ENCODE peak calls at places on chromosomes 2 and 18, in ten cellular contexts. E is cardiac muscle cell, S is astrocyte, F is A549, R is uterus, U is DND-41, C is mesothelial cell of epicardium, G is fibroblast of pulmonary artery, W is psoas muscle, X is AG09319. V is an unnamed sample.

GRCh38 chr18:75210274-75211001 is at the start of gene TSHZ1:
- DNase-seq in F (peak; percentile 51), S (peak; percentile 83), C (no peak), E (peak; percentile 85), R (peak; percentile 46), G (peak; percentile 88), U (peak; percentile 79), W (no peak), X (no peak), V (no peak)

GRCh38 chr18:45626330-45627203 is 11.3 kb downstream of the SLC14A2 start:
- DNase-seq in G (peak; percentile 27), X (no peak), W (no peak), U (no peak), F (no peak), C (no peak), R (no peak), S (peak; percentile 61), E (peak; percentile 27), V (no peak)

GRCh38 chr18:58527116-58528010 is 101.5 kb downstream of the ALPK2 start:
- DNase-seq in R (no peak), U (no peak), X (no peak), G (peak; percentile 13), E (peak; percentile 7), C (no peak), W (no peak), F (peak; percentile 59), S (peak; percentile 32), V (no peak)

GRCh38 chr2:238082858-238083257 is 17.3 kb upstream of the ESPNL start:
- DNase-seq in U (no peak), W (peak; percentile 30), F (no peak), S (no peak), E (no peak), G (no peak), X (no peak), C (no peak), R (no peak), V (no peak)

GRCh38 chr2:73494031-73494430 is 108.4 kb downstream of the ALMS1 start:
- DNase-seq in R (no peak), C (no peak), G (peak; percentile 12), U (no peak), E (no peak), W (no peak), S (peak; percentile 72), X (no peak), F (peak; percentile 30), V (no peak)

GRCh38 chr2:107542314-107542740 is 284.4 kb upstream of the RGPD4 start:
- DNase-seq in E (peak; percentile 16), F (no peak), U (no peak), R (no peak), C (no peak), X (no peak), S (no peak), W (no peak), G (no peak), V (no peak)

GRCh38 chr2:118589726-118590125 is 257.7 kb downstream of the EN1 start:
- DNase-seq in F (no peak), S (no peak), R (no peak), E (no peak), C (no peak), G (no peak), U (no peak), X (no peak), W (no peak), V (no peak)

GRCh38 chr2:46032161-46032813 is 264.9 kb upstream of the EPAS1 start:
- DNase-seq in R (no peak), E (no peak), X (no peak), G (no peak), F (no peak), S (no peak), W (no peak), C (no peak), U (no peak), V (no peak)

GRCh38 chr2:238097988-238098853 is 1.9 kb upstream of the ESPNL start:
- DNase-seq in R (no peak), F (peak; percentile 71), X (peak; percentile 15), E (peak; percentile 72), C (no peak), U (peak; percentile 19), G (peak; percentile 19), W (peak; percentile 66), S (peak; percentile 7), V (no peak)

GRCh38 chr18:77376043-77376732 is 126.5 kb downstream of the GALR1 start:
- DNase-seq in S (no peak), E (no peak), W (no peak), C (no peak), R (no peak), U (no peak), X (no peak), G (no peak), F (no peak), V (no peak)

GRCh38 chr2:174327559-174327897 is 7.2 kb upstream of the SP9 start:
- DNase-seq in E (no peak), R (no peak), U (no peak), C (no peak), F (no peak), S (no peak), G (no peak), X (no peak), W (no peak), V (no peak)

GRCh38 chr2:138421971-138422335 is 79.6 kb upstream of the SPOPL start:
- DNase-seq in F (no peak), S (peak; percentile 87), C (no peak), X (peak; percentile 32), U (no peak), E (peak; percentile 66), W (no peak), G (peak; percentile 70), R (no peak), V (no peak)

GRCh38 chr2:25309402-25309801 is 32.3 kb downstream of the DNMT3A start:
- DNase-seq in X (no peak), G (peak; percentile 65), F (peak; percentile 73), W (peak; percentile 79), C (no peak), S (no peak), R (no peak), U (peak; percentile 71), E (peak; percentile 68), V (no peak)

DNA sequence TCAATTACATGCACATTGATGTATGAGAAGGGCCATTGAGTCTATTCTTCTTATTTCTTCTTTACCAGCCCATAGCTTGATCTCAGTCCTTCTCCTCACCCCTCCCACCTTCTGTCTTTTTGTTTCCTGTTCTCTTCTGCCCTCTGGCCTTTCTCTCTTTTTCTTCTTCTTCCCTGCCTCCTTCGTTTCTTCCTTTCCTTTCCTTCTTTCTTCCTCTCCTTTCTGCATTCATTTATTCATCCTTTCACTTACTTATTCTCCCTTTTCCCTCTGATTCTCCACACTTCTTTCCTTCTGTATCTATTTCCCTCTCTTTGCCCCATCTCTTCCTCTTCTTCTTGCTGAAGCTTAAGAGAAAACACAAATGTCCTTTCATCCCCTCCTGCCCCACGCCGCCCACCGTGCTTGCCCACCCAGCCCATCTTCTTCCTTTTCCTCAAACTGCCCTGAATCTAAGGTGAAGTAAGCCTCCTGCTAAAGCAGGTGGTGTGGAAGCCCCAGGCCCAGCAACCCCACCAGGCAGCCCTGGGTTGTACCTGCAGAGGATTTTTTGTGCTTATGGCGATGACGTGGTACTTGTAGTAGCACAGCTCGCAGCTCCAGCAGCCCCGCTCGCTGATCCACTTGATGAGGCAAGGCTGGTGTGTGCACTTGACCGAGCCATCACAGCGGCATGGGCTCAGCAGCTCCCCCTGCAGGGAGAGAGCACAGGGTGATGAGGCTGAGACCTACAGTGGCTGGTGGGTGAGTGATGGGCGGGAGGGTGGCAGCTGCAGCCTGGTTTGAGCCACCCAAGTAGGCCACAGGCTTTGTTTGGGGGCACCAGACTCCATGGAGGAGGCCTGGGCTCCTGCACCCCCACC is 89.0 kb downstream of the MARCHF4 start:
- DNase-seq in G (no peak), F (peak; percentile 12), R (no peak), E (no peak), X (no peak), U (peak; percentile 42), W (no peak), C (no peak), S (no peak), V (no peak)
- TF ChIP-seq CTCF in G (peak; percentile 32), F (peak; percentile 10), R (no peak), E (peak; percentile 41), X (peak; percentile 23), U (peak; percentile 62), W (no peak), C (no peak), S (peak; percentile 8), V (no peak)

DNA sequence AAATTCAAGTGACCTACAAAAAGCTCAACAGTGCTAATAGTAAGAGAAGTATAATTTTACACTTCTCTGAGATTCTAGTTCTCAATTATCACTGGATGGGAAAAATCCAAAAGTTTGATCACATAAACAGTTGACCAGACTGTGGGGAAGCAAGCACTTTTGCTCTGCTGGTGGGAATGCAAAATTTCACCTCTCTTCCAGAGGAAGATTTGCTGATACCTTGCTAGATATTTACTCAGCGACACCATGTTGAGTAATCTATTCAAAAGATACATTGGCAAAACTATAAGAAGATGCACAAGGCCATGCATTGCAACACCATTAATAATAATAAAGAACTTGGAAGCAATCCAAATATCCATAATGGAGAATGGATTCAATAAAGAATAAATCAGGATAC is 204.4 kb downstream of the MREG start:
- DNase-seq in R (no peak), X (no peak), E (peak; percentile 46), S (no peak), U (no peak), W (no peak), G (peak; percentile 53), C (no peak), F (no peak), V (no peak)
- TF ChIP-seq CTCF in R (no peak), X (peak; percentile 11), E (peak; percentile 45), S (peak; percentile 51), U (no peak), W (no peak), G (peak; percentile 55), C (no peak), F (no peak), V (no peak)

GRCh38 chr2:182784058-182784706 is 68.1 kb downstream of the DNAJC10 start:
- DNase-seq in R (no peak), X (no peak), C (no peak), F (no peak), W (no peak), S (no peak), U (no peak), E (no peak), G (no peak), V (no peak)

GRCh38 chr2:182779323-182779722 is 63.3 kb downstream of the DNAJC10 start:
- DNase-seq in W (no peak), U (no peak), R (no peak), G (no peak), S (no peak), X (no peak), E (no peak), C (no peak), F (no peak), V (no peak)

GRCh38 chr2:182784777-182785176 is 68.7 kb downstream of the DNAJC10 start:
- DNase-seq in S (peak; percentile 25), W (no peak), G (peak; percentile 63), R (no peak), U (no peak), X (no peak), E (peak; percentile 57), F (no peak), C (no peak), V (no peak)
- TF ChIP-seq CTCF in S (peak; percentile 55), W (peak; percentile 63), G (peak; percentile 59), R (peak; percentile 38), U (peak; percentile 52), X (peak; percentile 55), E (peak; percentile 47), F (peak; percentile 64), C (peak; percentile 52), V (no peak)

DNA sequence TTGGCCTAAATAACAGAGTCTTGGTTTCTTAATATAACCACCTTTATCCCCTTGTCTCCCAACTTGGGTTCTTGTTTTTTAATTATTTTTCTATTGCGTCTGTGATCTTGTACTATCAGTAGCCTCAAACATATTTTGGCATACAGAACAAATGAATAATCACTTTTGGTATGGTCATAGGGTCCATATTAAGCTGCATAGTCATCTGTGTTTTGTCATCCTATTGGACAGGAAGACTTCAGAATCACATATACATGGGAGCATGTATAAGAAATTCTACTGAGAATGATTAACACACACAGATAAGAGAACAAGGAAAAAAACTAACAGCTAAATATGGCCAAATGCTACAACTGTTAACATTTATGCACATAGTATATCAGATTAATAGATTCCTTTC is 126.0 kb downstream of the MEP1B start:
- DNase-seq in S (no peak), C (no peak), W (no peak), F (no peak), G (peak; percentile 73), R (no peak), X (no peak), E (peak; percentile 74), U (no peak), V (no peak)
- TF ChIP-seq CTCF in S (no peak), C (no peak), W (no peak), F (no peak), G (no peak), R (no peak), X (no peak), E (no peak), U (no peak), V (no peak)